ENCODE peak calls at places on chromosomes 4 and X, in four cellular contexts. R is lower lobe of right lung, Q is nephron progenitor cell, H is fibroblast of mammary gland. U is an unnamed sample.

GRCh38 chr4:42339935-42340406 is 57.3 kb upstream of the SHISA3 start:
- DNase-seq in R (no peak), Q (no peak), H (peak; percentile 49), U (no peak)

GRCh38 chr4:123444298-123444731 is 47.7 kb downstream of the SPRY1 start:
- DNase-seq in R (no peak), Q (peak; percentile 58), H (peak; percentile 29), U (peak; percentile 25)

GRCh38 chr4:107853444-107854325 is 29.0 kb downstream of the SGMS2 start:
- DNase-seq in R (no peak), Q (no peak), H (peak; percentile 86), U (no peak)

GRCh38 chr4:2790583-2791517 is 2.0 kb upstream of the SH3BP2 start:
- DNase-seq in R (peak; percentile 49), Q (no peak), H (no peak), U (no peak)

GRCh38 chr4:1234811-1235292 is 14.1 kb downstream of the CTBP1 start:
- DNase-seq in R (no peak), Q (no peak), H (no peak), U (no peak)

GRCh38 chrX:11789809-11790208 is 31.8 kb downstream of the MSL3 start:
- DNase-seq in R (no peak), Q (no peak), H (no peak), U (no peak)

GRCh38 chrX:126300401-126300800 is 134.3 kb upstream of the DCAF12L2 start:
- DNase-seq in R (no peak), Q (no peak), H (no peak), U (no peak)

GRCh38 chrX:87572911-87573310 is 55.3 kb downstream of the KLHL4 start:
- DNase-seq in R (no peak), Q (no peak), H (peak; percentile 5), U (no peak)

GRCh38 chr4:165864228-165864627 is 8.8 kb upstream of the TLL1 start:
- DNase-seq in R (no peak), Q (no peak), H (no peak), U (no peak)

GRCh38 chr4:110449947-110450346 is 26.0 kb upstream of the ENPEP start:
- DNase-seq in R (no peak), Q (no peak), H (no peak), U (no peak)

GRCh38 chrX:136880003-136880451 is 498 bp downstream of the RBMX start:
- DNase-seq in R (peak; percentile 44), Q (peak; percentile 21), H (peak; percentile 13), U (no peak)

GRCh38 chrX:92270936-92271655 is 491.9 kb downstream of the PCDH11X start:
- DNase-seq in R (no peak), Q (no peak), H (no peak), U (no peak)

GRCh38 chr4:42641696-42642095 is 15.2 kb downstream of the ATP8A1 start:
- DNase-seq in R (no peak), Q (no peak), H (no peak), U (no peak)

GRCh38 chr4:41058426-41058825 is 155.9 kb downstream of the APBB2 start:
- DNase-seq in R (no peak), Q (no peak), H (no peak), U (no peak)

GRCh38 chrX:24153796-24154189 is 4.3 kb downstream of the ZFX start:
- DNase-seq in R (no peak), Q (no peak), H (no peak), U (no peak)

GRCh38 chrX:20361081-20361889 is 94.6 kb upstream of the RPS6KA3 start:
- DNase-seq in R (peak; percentile 48), Q (no peak), H (peak; percentile 65), U (no peak)

GRCh38 chrX:118723376-118723775 is 4.0 kb upstream of the IL13RA1 start:
- DNase-seq in R (no peak), Q (no peak), H (no peak), U (no peak)

GRCh38 chrX:120768681-120769080 is 107.0 kb downstream of the CT47B1 start:
- DNase-seq in R (no peak), Q (no peak), H (peak; percentile 71), U (no peak)

GRCh38 chr4:104942990-104943758 is 203.5 kb upstream of the TET2 start:
- DNase-seq in R (no peak), Q (no peak), H (no peak), U (no peak)

GRCh38 chrX:152674135-152674534 is 24.5 kb upstream of the MAGEA3 start:
- DNase-seq in R (no peak), Q (no peak), H (no peak), U (no peak)

GRCh38 chr4:31613946-31614623 is 893.9 kb downstream of the PCDH7 start:
- DNase-seq in R (no peak), Q (peak; percentile 57), H (no peak), U (peak; percentile 39)

GRCh38 chrX:124421898-124422622 is 75.7 kb downstream of the SH2D1A start:
- DNase-seq in R (no peak), Q (no peak), H (no peak), U (no peak)

GRCh38 chr4:73653695-73654106 is 33.5 kb upstream of the RASSF6 start:
- DNase-seq in R (peak; percentile 52), Q (no peak), H (peak; percentile 71), U (no peak)

GRCh38 chr4:87697945-87698344 is 47.9 kb downstream of the DMP1 start:
- DNase-seq in R (no peak), Q (no peak), H (no peak), U (no peak)

GRCh38 chr4:159014896-159015295 is 88.0 kb upstream of the RAPGEF2 start:
- DNase-seq in R (no peak), Q (no peak), H (peak; percentile 45), U (no peak)

GRCh38 chr4:82652062-82652461 is 90.3 kb upstream of the TMEM150C start:
- DNase-seq in R (no peak), Q (no peak), H (peak; percentile 33), U (no peak)

GRCh38 chr4:169042608-169043007 is 32.6 kb upstream of the CBR4 start:
- DNase-seq in R (no peak), Q (no peak), H (no peak), U (no peak)

GRCh38 chr4:109912706-109913621 is at the start of gene EGF:
- DNase-seq in R (no peak), Q (no peak), H (peak; percentile 42), U (peak; percentile 41)

GRCh38 chrX:106802063-106802387 is 448 bp upstream of the TBC1D8B start:
- DNase-seq in R (no peak), Q (no peak), H (no peak), U (no peak)

GRCh38 chr4:84028340-84028739 is 470.8 kb downstream of the NKX6-1 start:
- DNase-seq in R (no peak), Q (no peak), H (no peak), U (no peak)
- TF ChIP-seq CTCF in R (no peak), Q (no peak), H (no peak), U (no peak)

GRCh38 chr4:96352051-96352517 is 512.2 kb downstream of the PDHA2 start:
- DNase-seq in R (no peak), Q (peak; percentile 10), H (peak; percentile 5), U (no peak)
- TF ChIP-seq CTCF in R (no peak), Q (peak; percentile 31), H (peak; percentile 15), U (peak; percentile 32)

GRCh38 chrX:16839852-16840460 is 30.2 kb downstream of the RBBP7 start:
- DNase-seq in R (no peak), Q (no peak), H (peak; percentile 83), U (no peak)

GRCh38 chrX:16834811-16835210 is 35.4 kb downstream of the RBBP7 start:
- DNase-seq in R (no peak), Q (no peak), H (no peak), U (no peak)

GRCh38 chrX:16838202-16839066 is 31.7 kb downstream of the RBBP7 start:
- DNase-seq in R (no peak), Q (peak; percentile 52), H (peak; percentile 81), U (peak; percentile 42)

GRCh38 chrX:16839224-16839851 is 30.8 kb downstream of the RBBP7 start:
- DNase-seq in R (no peak), Q (no peak), H (no peak), U (no peak)

DNA sequence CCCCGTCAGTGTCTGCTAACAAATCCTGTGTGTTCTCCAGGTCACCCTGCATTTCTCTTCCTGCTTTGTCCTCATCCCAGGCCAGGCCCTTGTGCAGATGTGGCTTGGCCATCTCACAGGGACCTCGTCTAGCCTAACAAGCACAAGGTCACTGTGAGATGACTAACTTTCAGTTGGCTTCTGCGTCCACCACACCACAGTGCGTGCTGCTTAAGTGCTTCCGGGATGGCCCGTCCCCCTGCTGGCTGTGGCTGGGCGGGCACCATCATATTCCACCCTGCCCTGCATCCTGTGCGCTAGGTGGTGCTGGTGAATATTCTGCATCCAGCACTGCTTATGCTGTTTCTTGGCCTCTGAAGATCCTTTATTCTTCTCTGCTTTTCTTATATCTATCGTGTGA is 33.8 kb downstream of the RBBP7 start:
- DNase-seq in R (peak; percentile 44), Q (peak; percentile 56), H (peak; percentile 41), U (no peak)
- TF ChIP-seq CTCF in R (peak; percentile 37), Q (peak; percentile 66), H (peak; percentile 29), U (peak; percentile 60)

GRCh38 chr4:4680243-4680642 is 138.4 kb upstream of the STX18 start:
- DNase-seq in R (no peak), Q (no peak), H (no peak), U (no peak)

GRCh38 chr4:4675636-4676035 is 133.8 kb upstream of the STX18 start:
- DNase-seq in R (no peak), Q (no peak), H (no peak), U (no peak)

GRCh38 chr4:4680758-4681157 is 138.9 kb upstream of the STX18 start:
- DNase-seq in R (no peak), Q (no peak), H (no peak), U (no peak)

GRCh38 chr4:4675051-4675581 is 133.3 kb upstream of the STX18 start:
- DNase-seq in R (no peak), Q (no peak), H (no peak), U (no peak)

DNA sequence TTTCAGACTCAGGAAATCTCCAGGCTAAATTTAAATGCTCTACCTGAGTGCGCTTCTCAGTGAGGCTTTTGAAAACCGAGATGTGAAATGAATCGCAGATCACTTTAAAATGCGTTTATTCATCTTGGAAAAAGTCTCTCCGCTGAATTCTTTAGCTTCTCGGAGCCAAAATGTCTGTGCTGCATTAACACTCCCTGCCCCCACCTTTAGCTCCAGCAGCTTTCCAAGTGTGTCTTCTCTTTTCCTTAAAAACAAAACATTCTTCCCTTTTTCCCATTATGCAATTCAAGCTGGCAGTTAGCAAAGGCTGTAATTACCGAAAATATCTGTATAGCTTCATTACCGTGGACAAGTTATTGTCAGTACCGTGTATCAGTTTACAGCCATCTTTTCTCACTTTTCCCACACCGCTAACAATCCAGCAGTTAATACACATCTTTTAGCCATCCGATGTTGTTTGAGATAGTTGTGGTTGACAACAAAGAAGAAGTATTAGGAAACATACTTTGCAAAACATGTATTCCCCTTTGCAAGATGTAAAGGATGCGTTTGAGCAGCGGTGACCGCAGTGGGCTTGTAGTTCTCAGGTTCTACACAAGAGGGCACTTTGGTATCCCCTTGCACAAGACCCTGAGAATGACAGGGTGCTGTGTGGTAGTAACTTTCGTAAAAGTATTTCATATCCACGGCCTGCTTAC is 136.1 kb upstream of the STX18 start:
- DNase-seq in R (no peak), Q (peak; percentile 54), H (peak; percentile 80), U (no peak)
- TF ChIP-seq CTCF in R (peak; percentile 32), Q (peak; percentile 94), H (peak; percentile 97), U (peak; percentile 47)

DNA sequence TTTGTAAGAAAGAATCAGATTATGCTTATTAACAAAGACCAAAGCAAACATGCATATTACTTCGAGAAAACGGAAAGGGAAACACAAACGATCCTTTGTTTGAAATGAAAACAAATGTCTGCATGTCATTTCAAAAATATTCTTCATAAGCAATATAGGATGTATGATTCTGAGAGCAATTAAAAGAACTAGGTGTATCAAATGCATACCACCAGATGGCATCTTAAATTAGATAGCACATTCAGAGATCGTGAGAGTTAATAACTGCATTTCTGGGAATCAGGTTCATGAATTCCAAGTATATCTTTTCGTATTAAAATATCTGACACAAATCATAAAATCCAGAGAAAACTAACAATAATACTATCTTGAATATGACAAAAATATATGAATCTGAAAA is 159.5 kb downstream of the PPP3CA start:
- DNase-seq in R (no peak), Q (no peak), H (peak; percentile 14), U (no peak)
- TF ChIP-seq CTCF in R (peak; percentile 22), Q (no peak), H (peak; percentile 29), U (no peak)